ENCODE peak calls at places on chromosomes 16 and 17, in six cellular contexts. B is CD4-positive, CD25-positive, alpha-beta regulatory T cell; A is HL-60; F is body of pancreas; V is upper lobe of left lung; L is keratinocyte. O is an unnamed sample.

GRCh38 chr17:18179221-18179620 is 4.4 kb upstream of the ALKBH5 start:
- DNase-seq in B (no peak), L (no peak), A (no peak), F (no peak), V (no peak), O (no peak)

GRCh38 chr16:28181557-28181914 is 30.2 kb downstream of the XPO6 start:
- DNase-seq in L (peak; percentile 52), B (no peak), V (peak; percentile 50), A (no peak), F (peak; percentile 27), O (peak; percentile 33)

GRCh38 chr16:31461921-31462804 is 2.9 kb downstream of the ARMC5 start:
- DNase-seq in L (no peak), A (no peak), F (no peak), V (no peak), B (no peak), O (no peak)

GRCh38 chr16:73047536-73048291 is at the start of gene ZFHX3:
- DNase-seq in V (peak; percentile 78), L (no peak), A (peak; percentile 55), B (no peak), F (peak; percentile 82), O (peak; percentile 83)

GRCh38 chr16:14018848-14019247 is 52.3 kb upstream of the MRTFB start:
- DNase-seq in B (no peak), F (no peak), V (no peak), A (no peak), L (no peak), O (no peak)

GRCh38 chr16:9081843-9082242 is 9.6 kb upstream of the HAPSTR1 start:
- DNase-seq in V (no peak), B (no peak), L (no peak), F (no peak), A (no peak), O (no peak)

GRCh38 chr17:82180776-82181528 is 31.7 kb downstream of the CCDC57 start:
- DNase-seq in V (no peak), A (no peak), B (no peak), F (no peak), L (no peak), O (no peak)

GRCh38 chr16:83989300-83989699 is 21.3 kb downstream of the NECAB2 start:
- DNase-seq in B (no peak), V (no peak), F (peak; percentile 35), A (no peak), L (no peak), O (no peak)

GRCh38 chr17:67481808-67482207 is 104.7 kb downstream of the PITPNC1 start:
- DNase-seq in F (no peak), B (no peak), L (no peak), V (no peak), A (peak; percentile 84), O (no peak)

GRCh38 chr16:89371386-89371785 is 119.0 kb downstream of the ANKRD11 start:
- DNase-seq in B (no peak), A (no peak), F (no peak), V (no peak), L (no peak), O (no peak)

GRCh38 chr17:8059131-8059530 is 20.3 kb downstream of the ALOX15B start:
- DNase-seq in B (no peak), F (no peak), A (no peak), L (no peak), V (no peak), O (no peak)

GRCh38 chr17:8056232-8056975 is 17.5 kb downstream of the ALOX15B start:
- DNase-seq in V (peak; percentile 87), L (peak; percentile 26), F (no peak), A (peak; percentile 94), B (peak; percentile 26), O (peak; percentile 36)

GRCh38 chr17:8055851-8056231 is 17.0 kb downstream of the ALOX15B start:
- DNase-seq in A (no peak), L (no peak), V (no peak), B (no peak), F (no peak), O (no peak)

GRCh38 chr17:8056976-8057625 is 18.2 kb downstream of the ALOX15B start:
- DNase-seq in V (peak; percentile 62), L (no peak), F (no peak), A (no peak), B (no peak), O (no peak)

DNA sequence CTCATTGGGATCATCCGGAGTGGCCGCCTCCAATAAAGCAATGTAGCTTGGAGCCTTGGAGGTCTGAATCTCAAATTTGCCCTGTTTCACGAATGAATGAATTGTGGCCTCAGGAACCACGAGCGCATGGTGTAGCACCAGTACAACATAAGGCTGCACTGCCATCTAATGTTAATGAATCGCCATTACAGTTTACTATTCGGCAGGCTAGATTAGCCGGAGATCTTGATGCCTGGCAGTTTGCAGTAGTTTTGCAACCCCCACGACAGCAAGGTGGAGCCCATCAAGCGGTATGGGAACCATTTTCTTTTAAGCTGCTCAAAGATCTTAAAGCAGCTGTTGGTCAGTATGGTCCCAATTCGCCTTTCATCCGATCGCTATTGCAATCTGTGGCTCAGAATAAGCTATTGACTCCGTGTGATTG is 18.8 kb downstream of the ALOX15B start:
- DNase-seq in V (peak; percentile 69), L (peak; percentile 49), A (no peak), B (peak; percentile 73), F (peak; percentile 50), O (peak; percentile 48)
- H3K4me3 ChIP-seq in V (peak overlapping the region; percentile 27), L (no peak overlapping the region), A (no peak overlapping the region), B (no peak overlapping the region), F (no peak overlapping the region), O (no peak overlapping the region)

GRCh38 chr16:66036775-66037715 is 329.4 kb upstream of the CDH5 start:
- DNase-seq in F (no peak), A (no peak), V (no peak), L (no peak), B (no peak), O (no peak)

GRCh38 chr16:66030036-66030435 is 336.5 kb upstream of the CDH5 start:
- DNase-seq in A (no peak), F (no peak), L (no peak), B (no peak), V (no peak), O (no peak)

GRCh38 chr16:66036162-66036561 is 330.3 kb upstream of the CDH5 start:
- DNase-seq in V (no peak), B (no peak), F (no peak), L (no peak), A (no peak), O (no peak)

DNA sequence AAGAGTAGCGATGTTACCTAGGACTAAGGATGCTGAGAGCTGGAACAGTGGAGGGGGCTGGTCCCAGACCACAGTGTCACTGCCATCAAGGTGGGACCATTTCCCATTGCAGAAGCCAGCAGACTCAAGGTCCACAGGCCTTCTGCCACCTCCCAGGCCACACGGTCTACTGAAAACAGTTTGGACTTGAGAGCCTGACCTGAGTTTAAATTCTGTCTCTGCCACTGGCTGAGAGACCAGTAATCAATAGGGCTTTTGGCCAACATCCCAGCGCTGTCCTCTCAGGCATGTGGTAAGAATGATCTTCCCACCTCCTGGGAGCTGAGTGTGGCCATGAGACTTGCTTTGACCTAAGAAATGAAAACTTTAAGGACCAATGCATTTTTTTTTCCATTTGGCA is 331.4 kb upstream of the CDH5 start:
- DNase-seq in F (no peak), A (no peak), V (no peak), L (no peak), B (no peak), O (no peak)
- H3K4me3 ChIP-seq in F (no peak overlapping the region), A (no peak overlapping the region), V (no peak overlapping the region), L (no peak overlapping the region), B (no peak overlapping the region), O (no peak overlapping the region)

DNA sequence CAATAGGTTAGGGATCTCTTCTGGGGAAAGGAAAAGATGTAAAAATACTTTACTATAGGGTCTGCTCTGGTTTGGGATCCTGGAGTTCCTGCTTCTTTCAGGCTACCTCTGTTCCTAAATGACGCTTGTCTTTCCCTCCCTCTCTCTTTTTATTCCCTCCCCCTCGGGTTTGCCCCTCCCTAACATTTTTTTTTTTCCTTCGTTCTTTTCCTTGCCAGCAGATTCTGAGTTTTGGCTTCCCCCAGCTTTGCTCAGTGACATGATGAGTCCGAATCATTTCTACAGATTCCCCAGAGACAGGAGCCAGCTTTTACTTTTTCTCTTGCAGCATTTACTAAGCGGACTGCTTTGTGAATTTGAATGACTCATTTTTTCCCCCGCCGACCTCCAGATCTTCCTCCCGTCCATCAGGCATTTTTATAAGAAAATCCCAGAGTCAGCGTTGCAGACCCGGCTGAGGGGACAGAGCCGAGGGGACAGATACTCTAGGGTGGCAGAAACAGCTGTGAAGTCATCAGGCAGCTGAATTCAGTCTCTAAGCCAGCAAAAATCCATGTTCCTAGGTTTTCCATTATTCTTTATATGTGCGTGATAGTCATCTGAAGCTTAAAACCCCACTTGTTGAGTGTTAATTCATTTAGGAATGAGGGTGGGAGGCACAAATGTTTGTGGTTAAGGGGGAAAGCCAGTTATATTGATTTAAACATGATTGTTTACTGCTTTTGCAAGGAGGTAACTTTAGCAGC is at the start of gene TMEM100:
- DNase-seq in L (no peak), B (no peak), A (no peak), F (no peak), V (no peak), O (peak; percentile 25)
- H3K4me3 ChIP-seq in L (no peak within 1 kb of the TSS), B (no peak within 1 kb of the TSS), A (no peak within 1 kb of the TSS), F (no peak within 1 kb of the TSS), V (peak within 1 kb of the TSS; percentile 58), O (peak within 1 kb of the TSS; percentile 14)

DNA sequence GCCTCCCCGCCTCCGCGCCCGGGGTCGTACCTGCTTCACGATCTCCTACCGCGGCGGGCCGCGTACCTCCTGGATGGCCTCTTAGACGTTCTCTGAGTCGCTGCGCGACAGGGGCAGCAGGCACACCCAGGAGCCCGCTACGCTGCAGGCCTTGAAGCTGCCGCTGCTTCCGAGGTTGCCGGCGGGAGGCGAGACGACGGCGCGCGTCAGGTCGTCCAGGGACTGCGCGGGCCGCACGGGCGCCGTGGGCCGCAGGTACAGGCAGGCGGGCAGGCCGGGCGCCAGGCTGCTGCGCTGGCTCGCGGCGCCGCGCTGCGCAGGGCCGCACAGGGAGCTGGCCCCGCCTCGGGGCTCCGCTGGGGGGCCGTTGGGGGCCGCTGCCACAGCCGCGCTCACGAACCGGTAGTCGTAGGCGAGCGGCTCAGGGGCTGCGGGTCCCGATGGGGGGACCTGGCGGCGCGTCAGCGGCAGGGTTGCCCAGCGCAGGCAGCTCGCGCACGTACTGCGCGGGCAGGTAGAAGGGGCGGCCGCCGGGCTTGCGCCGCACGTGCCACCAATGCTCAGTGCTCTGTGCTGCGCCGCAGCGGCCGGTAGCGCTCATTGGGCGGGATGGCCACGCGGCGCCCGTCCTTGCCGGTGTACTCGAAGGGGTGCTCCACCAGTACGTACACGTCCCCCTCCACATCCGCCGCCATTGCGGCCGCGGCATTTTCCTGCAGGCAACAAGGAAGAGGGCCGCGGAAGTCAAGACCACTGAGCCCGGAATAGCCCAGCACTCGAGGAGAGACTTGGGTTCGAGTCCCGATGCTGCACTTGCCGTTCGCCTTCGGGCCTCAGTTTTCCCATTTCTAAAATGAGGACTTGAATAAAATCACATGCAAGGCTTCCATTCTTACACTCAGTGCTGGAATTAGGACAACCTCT is 116.5 kb upstream of the SMURF2 start:
- DNase-seq in B (peak; percentile 30), V (no peak), A (no peak), L (no peak), F (peak; percentile 38), O (peak; percentile 49)
- H3K4me3 ChIP-seq in B (no peak overlapping the region), V (peak overlapping the region; percentile 81), A (no peak overlapping the region), L (no peak overlapping the region), F (no peak overlapping the region), O (peak overlapping the region; percentile 25)

O was measured in colonic mucosa.